ENCODE peak calls at places on chromosomes 6 and 20, in seven cellular contexts. T is astrocyte of the spinal cord, P is heart left ventricle, R is sigmoid colon, E is kidney, W is AG09309, J is bronchial epithelial cell. D is an unnamed sample.

GRCh38 chr6:1552296-1552761 is 57.4 kb upstream of the FOXC1 start:
- DNase-seq in T (peak), P (no peak), R (no peak), E (no peak), W (no peak), J (peak), D (no peak)

GRCh38 chr20:48698507-48699267 is 129.1 kb downstream of the PREX1 start:
- DNase-seq in T (no peak), P (no peak), R (peak), E (no peak), W (no peak), J (no peak), D (peak)

GRCh38 chr6:163520956-163521355 is 106.4 kb downstream of the QKI start:
- DNase-seq in T (no peak), P (no peak), R (no peak), E (no peak), W (no peak), J (peak), D (no peak)

GRCh38 chr20:62138912-62139311 is 4.3 kb downstream of the PSMA7 start:
- DNase-seq in T (no peak), P (no peak), R (no peak), E (no peak), W (no peak), J (no peak), D (no peak)

GRCh38 chr6:149127212-149127611 is 190.3 kb upstream of the TAB2 start:
- DNase-seq in T (peak), P (no peak), R (no peak), E (no peak), W (no peak), J (peak), D (no peak)

GRCh38 chr6:166989427-166990034 is 9.7 kb upstream of the CEP43 start:
- DNase-seq in T (peak), P (peak), R (no peak), E (no peak), W (no peak), J (peak), D (no peak)

GRCh38 chr6:21836292-21836691 is 242.7 kb downstream of the SOX4 start:
- DNase-seq in T (no peak), P (no peak), R (no peak), E (no peak), W (peak), J (no peak), D (no peak)

GRCh38 chr20:63335711-63336110 is 25.4 kb downstream of the CHRNA4 start:
- DNase-seq in T (no peak), P (no peak), R (no peak), E (no peak), W (no peak), J (no peak), D (no peak)

GRCh38 chr6:91608428-91608827 is 1021.6 kb upstream of the MAP3K7 start:
- DNase-seq in T (no peak), P (no peak), R (no peak), E (peak), W (no peak), J (no peak), D (no peak)

GRCh38 chr20:50636601-50637539 is 54.5 kb downstream of the RIPOR3 start:
- DNase-seq in T (peak), P (no peak), R (no peak), E (no peak), W (no peak), J (no peak), D (no peak)

GRCh38 chr6:45466686-45467085 is 89.0 kb upstream of the SUPT3H start:
- DNase-seq in T (no peak), P (no peak), R (no peak), E (no peak), W (no peak), J (no peak), D (no peak)

GRCh38 chr20:63568170-63568981 is 5.7 kb downstream of the HELZ2 start:
- DNase-seq in T (no peak), P (no peak), R (no peak), E (no peak), W (no peak), J (no peak), D (no peak)

GRCh38 chr6:155186052-155186658 is 77.7 kb upstream of the CLDN20 start:
- DNase-seq in T (no peak), P (no peak), R (no peak), E (no peak), W (no peak), J (peak), D (no peak)

GRCh38 chr6:170019259-170020040 is 268.0 kb downstream of the ERMARD start:
- DNase-seq in T (no peak), P (no peak), R (peak), E (no peak), W (no peak), J (no peak), D (no peak)

GRCh38 chr6:136587527-136587926 is 37.3 kb upstream of the MAP7 start:
- DNase-seq in T (no peak), P (no peak), R (no peak), E (no peak), W (no peak), J (no peak), D (no peak)

GRCh38 chr6:153941768-153942167 is 97.3 kb upstream of the OPRM1 start:
- DNase-seq in T (no peak), P (no peak), R (no peak), E (no peak), W (no peak), J (no peak), D (no peak)

GRCh38 chr6:106540907-106541306 is 88.4 kb downstream of the RTN4IP1 start:
- DNase-seq in T (no peak), P (no peak), R (no peak), E (no peak), W (no peak), J (no peak), D (no peak)

GRCh38 chr6:28651161-28651560 is 125.5 kb downstream of the GPX5 start:
- DNase-seq in T (no peak), P (no peak), R (no peak), E (no peak), W (no peak), J (no peak), D (no peak)

GRCh38 chr6:100459291-100459690 is 5.4 kb downstream of the SIM1 start:
- DNase-seq in T (no peak), P (no peak), R (no peak), E (no peak), W (no peak), J (no peak), D (no peak)

DNA sequence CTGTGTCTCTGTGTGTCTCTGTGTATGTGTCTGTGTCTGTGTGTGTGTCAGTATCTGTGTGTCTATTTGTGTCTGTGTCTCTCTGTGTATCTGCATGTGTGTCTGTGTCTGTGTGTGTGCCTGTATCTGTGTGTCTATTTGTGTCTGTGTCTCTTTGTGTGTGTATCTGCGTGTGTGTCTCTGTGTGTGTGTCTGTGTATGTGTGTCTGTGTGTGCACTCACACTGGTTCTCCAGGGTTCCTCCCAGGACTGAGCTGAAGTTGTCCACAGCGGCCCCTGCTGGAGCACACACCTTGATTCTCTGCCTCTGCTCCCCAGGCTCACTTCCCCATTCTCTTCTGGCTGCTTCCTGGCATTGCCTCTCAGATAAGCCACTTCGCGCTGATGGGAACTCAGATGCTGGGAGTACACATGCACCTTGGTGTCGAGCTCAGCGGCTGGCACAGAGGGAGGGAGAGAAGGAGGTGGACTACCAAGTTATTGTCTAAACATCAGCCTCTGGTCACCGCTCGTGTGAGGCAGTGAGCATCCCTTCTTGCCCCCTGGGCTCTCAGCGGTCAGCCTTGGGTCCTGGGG is 105.0 kb upstream of the NXT1 start:
- DNase-seq in T (peak), P (peak), R (no peak), E (no peak), W (no peak), J (peak), D (no peak)
- TF ChIP-seq CTCF in T (peak), P (peak), R (peak), E (peak), W (peak), J (peak), D (peak)

GRCh38 chr20:38726849-38727601 is 2.7 kb downstream of the SLC32A1 start:
- DNase-seq in T (no peak), P (no peak), R (no peak), E (no peak), W (no peak), J (no peak), D (no peak)
- TF ChIP-seq CTCF in T (peak), P (peak), R (no peak), E (no peak), W (no peak), J (peak), D (peak)

DNA sequence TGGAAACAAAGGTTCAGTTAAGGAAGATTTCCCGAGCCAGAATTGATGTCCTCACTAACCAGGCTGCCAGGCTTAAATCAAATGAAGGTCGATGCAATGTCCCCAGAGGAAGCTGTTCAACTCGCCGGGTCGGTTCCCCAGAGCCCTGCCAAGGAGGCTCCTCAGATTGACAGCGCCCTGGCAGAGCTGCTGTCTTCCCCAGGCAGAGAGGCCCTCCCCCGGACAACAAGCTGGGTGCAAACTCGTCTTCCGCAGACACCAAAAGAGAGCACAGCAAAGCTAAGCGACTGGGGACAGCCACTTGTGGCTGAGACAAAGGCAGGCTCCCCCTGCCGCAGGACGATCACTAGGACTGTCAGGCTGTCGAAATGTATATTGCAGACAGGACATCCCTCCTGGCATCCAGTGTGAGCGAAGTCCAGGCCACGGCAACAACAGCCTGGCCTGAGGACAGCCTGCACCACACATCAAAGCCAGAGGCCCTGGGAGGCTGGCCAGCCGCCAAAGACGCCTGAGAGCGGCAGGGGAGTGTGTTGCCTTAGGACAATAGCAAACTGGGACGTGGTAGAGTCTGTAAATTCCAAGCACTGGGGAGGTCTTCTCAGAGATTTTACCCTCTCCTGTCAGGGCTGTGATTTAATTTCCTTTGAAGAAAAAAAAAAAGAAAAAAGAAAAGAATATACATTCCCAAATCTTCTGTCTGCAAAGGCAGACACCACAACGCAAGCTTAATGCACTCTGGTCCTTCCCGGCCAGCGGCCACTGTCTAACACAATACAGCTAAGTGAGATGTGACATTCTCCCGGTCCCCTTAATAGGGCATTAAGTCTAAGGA is 99.1 kb downstream of the HIVEP2 start:
- DNase-seq in T (peak), P (peak), R (peak), E (peak), W (peak), J (no peak), D (peak)
- TF ChIP-seq CTCF in T (no peak), P (peak), R (no peak), E (no peak), W (no peak), J (no peak), D (peak)

DNA sequence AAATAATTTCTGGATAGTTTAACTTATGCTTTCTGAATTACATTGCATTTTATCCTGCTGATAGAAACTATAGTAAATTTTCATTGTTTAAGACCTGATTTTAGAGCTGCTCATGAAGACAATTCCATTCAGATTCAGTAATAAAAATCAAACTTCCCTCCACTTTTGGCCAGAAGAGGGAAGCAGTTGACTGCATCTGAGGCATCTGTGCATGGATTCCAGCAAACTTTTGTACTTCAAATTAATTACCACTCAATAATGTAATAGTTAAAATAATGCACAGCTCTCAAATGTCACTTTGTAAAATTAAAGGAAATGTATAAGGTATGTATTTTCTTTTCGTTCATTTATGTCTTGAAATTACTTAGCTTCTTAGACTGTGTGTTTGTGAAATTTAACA is 64.2 kb upstream of the SLC35B3 start:
- DNase-seq in T (no peak), P (no peak), R (no peak), E (no peak), W (no peak), J (peak), D (no peak)
- TF ChIP-seq CTCF in T (peak), P (peak), R (no peak), E (peak), W (peak), J (peak), D (peak)

GRCh38 chr6:132247381-132248159 is 153.7 kb downstream of the MOXD1 start:
- DNase-seq in T (peak), P (no peak), R (no peak), E (no peak), W (no peak), J (peak), D (no peak)
- TF ChIP-seq CTCF in T (peak), P (no peak), R (no peak), E (no peak), W (peak), J (no peak), D (peak)

GRCh38 chr20:57327820-57328219 is 1.8 kb upstream of the SPO11 start:
- DNase-seq in T (no peak), P (no peak), R (no peak), E (no peak), W (no peak), J (no peak), D (no peak)

GRCh38 chr20:57330998-57331397 is 1.4 kb downstream of the SPO11 start:
- DNase-seq in T (no peak), P (no peak), R (no peak), E (no peak), W (peak), J (no peak), D (no peak)

GRCh38 chr20:57329608-57330221 is at the start of gene SPO11:
- DNase-seq in T (no peak), P (no peak), R (no peak), E (no peak), W (no peak), J (no peak), D (no peak)

GRCh38 chr20:57335392-57335791 is 5.8 kb downstream of the SPO11 start:
- DNase-seq in T (peak), P (no peak), R (no peak), E (no peak), W (no peak), J (peak), D (no peak)

GRCh38 chr20:57332105-57333089 is 2.8 kb downstream of the SPO11 start:
- DNase-seq in T (no peak), P (no peak), R (no peak), E (no peak), W (no peak), J (peak), D (no peak)
- TF ChIP-seq CTCF in T (no peak), P (peak), R (no peak), E (no peak), W (no peak), J (peak), D (peak)

DNA sequence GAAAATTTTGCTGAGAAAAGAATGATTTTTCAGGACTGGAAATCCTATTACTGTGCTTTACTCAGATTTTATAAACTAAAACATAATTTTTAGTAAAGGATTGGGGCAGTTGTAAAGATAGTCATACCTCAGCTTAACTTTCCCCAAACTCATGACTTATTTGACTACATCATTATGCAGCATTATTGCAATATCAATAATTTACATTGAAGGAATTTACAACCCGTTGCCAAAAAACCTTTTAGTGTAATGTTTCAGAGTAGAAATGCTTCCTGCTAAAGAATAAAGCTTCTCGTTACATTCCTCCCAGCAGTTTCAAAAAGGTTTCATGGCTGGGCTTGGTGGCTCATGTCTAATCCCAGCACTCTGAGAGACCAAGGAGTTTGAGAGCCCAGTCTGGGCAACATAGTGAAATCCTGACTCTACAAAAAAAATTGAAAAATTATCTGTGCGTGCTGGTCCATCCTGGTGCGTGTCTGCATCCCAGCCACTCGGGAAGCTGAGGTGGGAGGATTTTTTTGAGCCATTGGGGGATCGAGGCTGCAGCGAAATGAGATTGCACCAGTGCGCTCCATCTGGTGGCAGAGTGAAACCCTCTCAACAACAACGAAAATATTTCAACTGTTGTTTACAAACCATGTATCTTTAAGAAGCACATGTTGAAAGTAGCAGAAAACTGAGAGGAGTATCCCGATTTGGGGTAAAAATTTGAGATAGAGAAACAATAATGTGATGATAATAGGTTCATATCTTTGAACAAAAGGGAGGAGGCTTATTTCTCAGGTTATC is 4.4 kb downstream of the AMD1 start:
- DNase-seq in T (peak), P (no peak), R (no peak), E (no peak), W (no peak), J (peak), D (no peak)
- TF ChIP-seq CTCF in T (peak), P (peak), R (peak), E (peak), W (peak), J (peak), D (peak)

GRCh38 chr6:161318456-161318855 is 44.6 kb upstream of the AGPAT4 start:
- DNase-seq in T (no peak), P (no peak), R (no peak), E (no peak), W (no peak), J (no peak), D (no peak)
- TF ChIP-seq CTCF in T (no peak), P (no peak), R (no peak), E (no peak), W (no peak), J (no peak), D (no peak)

GRCh38 chr6:81752969-81753708 is 658 bp upstream of the TENT5A start:
- DNase-seq in T (peak), P (peak), R (peak), E (peak), W (peak), J (peak), D (peak)
- TF ChIP-seq CTCF in T (peak), P (peak), R (no peak), E (no peak), W (peak), J (no peak), D (no peak)